ENCODE peak calls at places on chromosomes 1 and 21, in seven cellular contexts. N, A, B, O, L, T and Y are unnamed samples. For H3K27me3, the result is how much of the 10 kb centered on the place peaks cover.

GRCh38 chr1:154193821-154194220 is 1.9 kb upstream of the TPM3 start:
- DNase-seq in N (no peak), A (peak), B (no peak), O (no peak), L (no peak), T (no peak), Y (no peak)

GRCh38 chr1:196144588-196144987 is 463.7 kb downstream of the KCNT2 start:
- DNase-seq in N (no peak), A (no peak), B (no peak), O (no peak), L (no peak), T (no peak), Y (no peak)

GRCh38 chr1:182680901-182681300 is 3.5 kb downstream of the RGS8 start:
- DNase-seq in N (no peak), A (no peak), B (no peak), O (no peak), L (no peak), T (no peak), Y (no peak)

GRCh38 chr1:223216482-223217205 is 73.6 kb upstream of the TLR5 start:
- DNase-seq in N (no peak), A (no peak), B (no peak), O (no peak), L (no peak), T (no peak), Y (no peak)

GRCh38 chr1:32886012-32886827 is at the start of gene HPCA:
- DNase-seq in N (peak), A (peak), B (peak), O (no peak), L (peak), T (peak), Y (no peak)

GRCh38 chr1:32798679-32799416 is 18.3 kb downstream of the YARS1 start:
- DNase-seq in N (no peak), A (no peak), B (no peak), O (no peak), L (peak), T (no peak), Y (no peak)

GRCh38 chr1:204920511-204920910 is 49.8 kb downstream of the NFASC start:
- DNase-seq in N (peak), A (no peak), B (no peak), O (no peak), L (no peak), T (no peak), Y (no peak)

GRCh38 chr1:119655160-119655559 is 7.1 kb upstream of the ZNF697 start:
- DNase-seq in N (no peak), A (no peak), B (no peak), O (no peak), L (no peak), T (no peak), Y (no peak)

GRCh38 chr1:101506541-101507164 is 269.8 kb downstream of the S1PR1 start:
- DNase-seq in N (peak), A (no peak), B (peak), O (no peak), L (peak), T (peak), Y (peak)

GRCh38 chr1:192544983-192545393 is 30.6 kb upstream of the RGS1 start:
- DNase-seq in N (peak), A (no peak), B (no peak), O (no peak), L (no peak), T (no peak), Y (no peak)

GRCh38 chr1:151641229-151641628 is 29.4 kb downstream of the SNX27 start:
- DNase-seq in N (no peak), A (no peak), B (no peak), O (no peak), L (no peak), T (no peak), Y (no peak)

GRCh38 chr1:26276432-26276838 is 3.5 kb upstream of the SH3BGRL3 start:
- DNase-seq in N (no peak), A (no peak), B (no peak), O (no peak), L (no peak), T (no peak), Y (no peak)

GRCh38 chr1:228043281-228043845 is 36.6 kb downstream of the WNT3A start:
- DNase-seq in N (no peak), A (no peak), B (no peak), O (no peak), L (no peak), T (no peak), Y (no peak)

GRCh38 chr1:118396824-118397530 is 211.9 kb upstream of the SPAG17 start:
- DNase-seq in N (no peak), A (peak), B (peak), O (no peak), L (no peak), T (no peak), Y (no peak)

GRCh38 chr1:222283147-222283768 is 264.6 kb downstream of the HHIPL2 start:
- DNase-seq in N (no peak), A (no peak), B (no peak), O (no peak), L (no peak), T (no peak), Y (no peak)

GRCh38 chr21:16633851-16634521 is 878.9 kb upstream of the CXADR start:
- DNase-seq in N (no peak), A (no peak), B (no peak), O (no peak), L (no peak), T (no peak), Y (peak)

GRCh38 chr1:55071477-55071876 is 32.1 kb downstream of the PCSK9 start:
- DNase-seq in N (peak), A (no peak), B (peak), O (no peak), L (no peak), T (peak), Y (no peak)

GRCh38 chr1:13793088-13793730 is 93.2 kb downstream of the PRDM2 start:
- DNase-seq in N (no peak), A (peak), B (no peak), O (no peak), L (no peak), T (no peak), Y (no peak)

GRCh38 chr1:228046421-228047182 is 35.9 kb upstream of the ARF1 start:
- DNase-seq in N (no peak), A (no peak), B (no peak), O (no peak), L (no peak), T (no peak), Y (no peak)

GRCh38 chr1:217687511-217687910 is 56.4 kb downstream of the SPATA17 start:
- DNase-seq in N (no peak), A (no peak), B (no peak), O (no peak), L (no peak), T (no peak), Y (no peak)

GRCh38 chr21:37870229-37870628 is 46.0 kb downstream of the KCNJ6 start:
- DNase-seq in N (no peak), A (no peak), B (no peak), O (no peak), L (no peak), T (no peak), Y (no peak)

GRCh38 chr1:223142795-223143759 is at the start of gene TLR5:
- DNase-seq in N (peak), A (peak), B (peak), O (no peak), L (peak), T (peak), Y (peak)

GRCh38 chr1:151936653-151937052 is 27.3 kb upstream of the THEM4 start:
- DNase-seq in N (peak), A (no peak), B (peak), O (no peak), L (no peak), T (no peak), Y (no peak)

GRCh38 chr1:195738971-195739650 is 869.1 kb downstream of the KCNT2 start:
- DNase-seq in N (no peak), A (no peak), B (no peak), O (no peak), L (no peak), T (no peak), Y (no peak)

GRCh38 chr1:98546319-98546718 is 115.2 kb upstream of the SNX7 start:
- DNase-seq in N (no peak), A (no peak), B (no peak), O (no peak), L (no peak), T (no peak), Y (no peak)

GRCh38 chr1:209527372-209527771 is 56.1 kb upstream of the CAMK1G start:
- DNase-seq in N (no peak), A (no peak), B (no peak), O (no peak), L (no peak), T (peak), Y (no peak)

GRCh38 chr21:35083246-35083645 is 34.1 kb upstream of the RUNX1 start:
- DNase-seq in N (no peak), A (no peak), B (no peak), O (no peak), L (no peak), T (no peak), Y (no peak)

GRCh38 chr1:46476673-46477072 is 13.0 kb upstream of the DMBX1 start:
- DNase-seq in N (no peak), A (no peak), B (no peak), O (no peak), L (no peak), T (no peak), Y (no peak)

GRCh38 chr1:46479744-46480350 is 9.8 kb upstream of the DMBX1 start:
- DNase-seq in N (no peak), A (no peak), B (no peak), O (no peak), L (no peak), T (no peak), Y (no peak)

GRCh38 chr1:46478721-46479485 is 10.7 kb upstream of the DMBX1 start:
- DNase-seq in N (no peak), A (no peak), B (no peak), O (no peak), L (no peak), T (no peak), Y (no peak)

GRCh38 chr1:46474580-46474979 is 15.1 kb upstream of the DMBX1 start:
- DNase-seq in N (no peak), A (no peak), B (no peak), O (no peak), L (no peak), T (no peak), Y (no peak)

DNA sequence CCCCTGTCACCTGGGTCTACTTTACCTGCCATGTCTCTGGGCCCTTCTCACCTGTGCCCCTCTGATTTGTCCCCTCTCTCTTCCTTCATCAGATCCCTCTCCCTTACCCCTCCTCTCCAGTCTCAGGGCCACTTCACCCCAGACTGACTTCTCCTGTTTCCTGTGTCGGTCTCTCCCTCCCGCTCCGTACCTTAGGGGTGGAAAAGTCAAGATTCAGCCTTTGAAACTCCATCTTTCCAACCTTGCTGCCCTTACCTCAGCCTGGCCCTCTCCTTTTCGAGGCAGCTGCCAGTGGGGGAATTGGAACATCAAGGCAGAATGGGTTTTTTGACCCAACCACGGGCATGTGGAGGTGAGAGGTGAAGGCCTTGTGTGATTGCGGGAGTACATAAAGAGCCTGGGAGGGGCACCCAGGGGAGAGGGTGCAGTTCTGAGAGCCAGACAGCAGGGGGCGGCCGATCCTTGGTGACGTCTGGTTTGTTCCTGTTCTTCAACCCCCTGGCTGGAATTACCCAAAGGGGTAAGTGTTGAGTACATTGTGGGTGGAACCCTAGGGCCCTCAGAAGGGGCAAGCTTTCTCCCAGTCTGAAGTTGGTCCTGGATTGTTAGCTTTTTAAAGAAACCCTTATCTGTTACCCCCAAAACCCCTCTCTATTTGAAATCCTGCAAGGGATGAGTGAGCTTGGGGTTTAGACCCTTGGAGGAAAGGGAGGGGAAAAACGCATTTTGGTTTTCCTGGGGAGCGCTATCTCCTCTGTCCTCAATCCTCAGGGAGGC is 12.3 kb upstream of the DMBX1 start:
- DNase-seq in N (peak), A (peak), B (peak), O (no peak), L (peak), T (peak), Y (peak)
- H3K27me3 ChIP-seq in N (half or more), A (under half), B (under half), O (under half), L (under half), T (half or more), Y (half or more)

GRCh38 chr1:7208647-7209180 is 423.5 kb downstream of the CAMTA1 start:
- DNase-seq in N (no peak), A (no peak), B (no peak), O (no peak), L (no peak), T (no peak), Y (no peak)

GRCh38 chr1:7209340-7209739 is 424.1 kb downstream of the CAMTA1 start:
- DNase-seq in N (no peak), A (no peak), B (peak), O (no peak), L (no peak), T (no peak), Y (no peak)

DNA sequence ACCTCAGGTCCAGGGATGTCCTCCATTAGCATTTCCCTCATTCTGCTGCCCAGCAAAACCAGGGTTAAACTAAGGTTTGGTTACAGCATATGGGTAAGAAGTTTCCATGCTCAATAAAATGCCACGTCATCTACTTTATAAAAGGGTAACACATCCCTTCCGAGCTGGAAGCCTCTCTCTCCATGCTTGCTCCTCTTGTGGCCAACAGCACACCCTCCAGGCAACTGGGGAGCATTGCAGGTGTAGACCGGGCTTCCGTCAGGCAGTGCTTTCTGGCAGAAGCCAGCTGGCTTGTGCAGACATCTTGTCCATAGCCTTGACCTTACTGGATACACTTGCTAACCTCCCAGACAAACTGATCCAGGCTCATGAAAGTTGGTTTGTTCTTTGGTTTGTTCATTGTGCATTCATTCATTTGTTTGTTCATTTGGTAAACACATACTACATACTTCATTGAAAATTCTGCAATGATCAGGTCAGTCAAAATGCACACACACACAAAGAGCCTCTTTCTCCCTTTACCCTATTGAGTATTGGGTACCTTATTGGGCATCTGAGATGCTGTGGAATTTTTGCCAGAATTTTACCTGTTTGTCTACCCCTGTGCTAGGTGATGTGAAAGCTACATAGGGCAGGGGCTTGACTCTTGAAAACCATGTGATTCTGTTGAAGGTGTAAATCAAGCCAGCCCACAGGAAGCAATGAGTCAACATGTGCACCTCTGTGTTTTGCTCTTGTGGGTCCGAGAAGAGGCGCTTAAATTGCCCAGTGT is 422.8 kb downstream of the CAMTA1 start:
- DNase-seq in N (peak), A (no peak), B (peak), O (no peak), L (no peak), T (peak), Y (no peak)
- TF ChIP-seq CTCF in N (peak), A (peak), B (peak), O (peak), L (no peak), T (peak), Y (no peak)

GRCh38 chr1:38253314-38253713 is 206.7 kb upstream of the POU3F1 start:
- DNase-seq in N (no peak), A (no peak), B (no peak), O (no peak), L (no peak), T (no peak), Y (no peak)

GRCh38 chr1:38261574-38261973 is 215.0 kb upstream of the POU3F1 start:
- DNase-seq in N (no peak), A (no peak), B (no peak), O (no peak), L (no peak), T (no peak), Y (no peak)

GRCh38 chr1:38257374-38257773 is 210.8 kb upstream of the POU3F1 start:
- DNase-seq in N (no peak), A (no peak), B (no peak), O (no peak), L (no peak), T (no peak), Y (no peak)

GRCh38 chr1:38256072-38256471 is 209.5 kb upstream of the POU3F1 start:
- DNase-seq in N (no peak), A (no peak), B (no peak), O (no peak), L (no peak), T (no peak), Y (no peak)

DNA sequence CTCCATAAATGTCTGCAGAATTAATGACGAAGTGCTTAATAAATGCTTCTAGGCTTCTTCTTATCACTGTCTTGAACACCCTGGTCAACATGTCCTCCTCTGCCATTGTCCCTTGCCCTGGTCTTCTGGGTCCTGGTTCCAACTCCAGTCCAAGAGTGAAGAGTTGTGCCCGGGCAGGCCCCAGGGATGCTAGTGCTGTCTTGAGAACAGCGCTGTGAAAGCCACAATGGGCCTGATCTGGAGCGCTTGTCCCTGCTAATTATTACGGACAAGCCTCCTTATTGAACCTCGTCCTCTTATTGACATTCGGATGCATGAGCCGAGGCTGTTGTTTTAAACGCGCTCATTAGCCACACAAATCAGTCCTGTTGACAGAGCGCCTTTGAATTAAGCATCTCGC is 211.5 kb upstream of the POU3F1 start:
- DNase-seq in N (no peak), A (no peak), B (no peak), O (no peak), L (no peak), T (no peak), Y (no peak)
- H3K27me3 ChIP-seq in N (under half), A (under half), B (under half), O (under half), L (under half), T (under half), Y (under half)

GRCh38 chr1:20109223-20109856 is 10.0 kb downstream of the PLA2G2D start:
- DNase-seq in N (no peak), A (no peak), B (no peak), O (no peak), L (no peak), T (no peak), Y (no peak)
- TF ChIP-seq CTCF in N (no peak), A (no peak), B (no peak), O (no peak), L (no peak), T (no peak), Y (no peak)

GRCh38 chr1:248825573-248825908 is 174 bp downstream of the SH3BP5L start:
- DNase-seq in N (no peak), A (no peak), B (no peak), O (no peak), L (no peak), T (no peak), Y (no peak)
- H3K27me3 ChIP-seq in N (under half), A (under half), B (under half), O (under half), L (under half), T (under half), Y (under half)